ENCODE peak calls at places on chromosomes 3 and 15, in eight cellular contexts. One of them, this sample, is unnamed.

GRCh38 chr3:195543642-195544536 is 764 bp upstream of the PPP1R2 start:
- DNase-seq in AG08396: no peak
- DNase-seq in GM10248: no peak
- DNase-seq in HT1080: no peak
- DNase-seq in G401: peak
- DNase-seq in stimulated activated CD4-positive, alpha-beta T cell treated with anti-CD3 and anti-CD28 coated beads, Interleukin-12 subunit alpha, Interleukin-12 subunit beta, amount 100 ng/mL, for 48 hours: no peak
- DNase-seq in A549: no peak
- DNase-seq in HEK293T: no peak
- DNase-seq in this sample: no peak

GRCh38 chr15:76951161-76951714 is 19.7 kb downstream of the RCN2 start:
- DNase-seq in AG08396: no peak
- DNase-seq in GM10248: no peak
- DNase-seq in HT1080: no peak
- DNase-seq in G401: no peak
- DNase-seq in stimulated activated CD4-positive, alpha-beta T cell treated with anti-CD3 and anti-CD28 coated beads, Interleukin-12 subunit alpha, Interleukin-12 subunit beta, amount 100 ng/mL, for 48 hours: no peak
- DNase-seq in A549: no peak
- DNase-seq in HEK293T: no peak
- DNase-seq in this sample: no peak

GRCh38 chr3:125140817-125141595 is 71.5 kb downstream of the SLC12A8 start:
- DNase-seq in AG08396: no peak
- DNase-seq in GM10248: peak
- DNase-seq in HT1080: no peak
- DNase-seq in G401: no peak
- DNase-seq in stimulated activated CD4-positive, alpha-beta T cell treated with anti-CD3 and anti-CD28 coated beads, Interleukin-12 subunit alpha, Interleukin-12 subunit beta, amount 100 ng/mL, for 48 hours: no peak
- DNase-seq in A549: no peak
- DNase-seq in HEK293T: no peak
- DNase-seq in this sample: no peak

GRCh38 chr3:99484871-99485270 is 153.5 kb upstream of the COL8A1 start:
- DNase-seq in AG08396: no peak
- DNase-seq in GM10248: no peak
- DNase-seq in HT1080: peak
- DNase-seq in G401: no peak
- DNase-seq in stimulated activated CD4-positive, alpha-beta T cell treated with anti-CD3 and anti-CD28 coated beads, Interleukin-12 subunit alpha, Interleukin-12 subunit beta, amount 100 ng/mL, for 48 hours: no peak
- DNase-seq in A549: no peak
- DNase-seq in HEK293T: no peak
- DNase-seq in this sample: no peak

GRCh38 chr15:88450125-88450798 is 16.9 kb downstream of the MRPL46 start:
- DNase-seq in AG08396: peak
- DNase-seq in GM10248: peak
- DNase-seq in HT1080: peak
- DNase-seq in G401: peak
- DNase-seq in stimulated activated CD4-positive, alpha-beta T cell treated with anti-CD3 and anti-CD28 coated beads, Interleukin-12 subunit alpha, Interleukin-12 subunit beta, amount 100 ng/mL, for 48 hours: peak
- DNase-seq in A549: peak
- DNase-seq in HEK293T: peak
- DNase-seq in this sample: peak

GRCh38 chr15:57395292-57395691 is 19.0 kb downstream of the CGNL1 start:
- DNase-seq in AG08396: peak
- DNase-seq in GM10248: no peak
- DNase-seq in HT1080: peak
- DNase-seq in G401: no peak
- DNase-seq in stimulated activated CD4-positive, alpha-beta T cell treated with anti-CD3 and anti-CD28 coated beads, Interleukin-12 subunit alpha, Interleukin-12 subunit beta, amount 100 ng/mL, for 48 hours: no peak
- DNase-seq in A549: peak
- DNase-seq in HEK293T: no peak
- DNase-seq in this sample: no peak

GRCh38 chr3:176780766-176781165 is 416.5 kb downstream of the TBL1XR1 start:
- DNase-seq in AG08396: no peak
- DNase-seq in GM10248: no peak
- DNase-seq in HT1080: no peak
- DNase-seq in G401: no peak
- DNase-seq in stimulated activated CD4-positive, alpha-beta T cell treated with anti-CD3 and anti-CD28 coated beads, Interleukin-12 subunit alpha, Interleukin-12 subunit beta, amount 100 ng/mL, for 48 hours: no peak
- DNase-seq in A549: no peak
- DNase-seq in HEK293T: no peak
- DNase-seq in this sample: no peak

GRCh38 chr15:33789141-33789540 is 179.2 kb upstream of the CHRM5 start:
- DNase-seq in AG08396: peak
- DNase-seq in GM10248: no peak
- DNase-seq in HT1080: peak
- DNase-seq in G401: no peak
- DNase-seq in stimulated activated CD4-positive, alpha-beta T cell treated with anti-CD3 and anti-CD28 coated beads, Interleukin-12 subunit alpha, Interleukin-12 subunit beta, amount 100 ng/mL, for 48 hours: no peak
- DNase-seq in A549: no peak
- DNase-seq in HEK293T: peak
- DNase-seq in this sample: no peak

GRCh38 chr3:99938270-99938955 is 120.8 kb downstream of the CMSS1 start:
- DNase-seq in AG08396: no peak
- DNase-seq in GM10248: peak
- DNase-seq in HT1080: no peak
- DNase-seq in G401: no peak
- DNase-seq in stimulated activated CD4-positive, alpha-beta T cell treated with anti-CD3 and anti-CD28 coated beads, Interleukin-12 subunit alpha, Interleukin-12 subunit beta, amount 100 ng/mL, for 48 hours: no peak
- DNase-seq in A549: no peak
- DNase-seq in HEK293T: no peak
- DNase-seq in this sample: no peak

GRCh38 chr3:55541016-55541415 is 53.9 kb upstream of the WNT5A start:
- DNase-seq in AG08396: no peak
- DNase-seq in GM10248: no peak
- DNase-seq in HT1080: no peak
- DNase-seq in G401: no peak
- DNase-seq in stimulated activated CD4-positive, alpha-beta T cell treated with anti-CD3 and anti-CD28 coated beads, Interleukin-12 subunit alpha, Interleukin-12 subunit beta, amount 100 ng/mL, for 48 hours: no peak
- DNase-seq in A549: no peak
- DNase-seq in HEK293T: no peak
- DNase-seq in this sample: no peak

GRCh38 chr3:169578381-169578780 is 85.1 kb downstream of the MECOM start:
- DNase-seq in AG08396: no peak
- DNase-seq in GM10248: no peak
- DNase-seq in HT1080: no peak
- DNase-seq in G401: no peak
- DNase-seq in stimulated activated CD4-positive, alpha-beta T cell treated with anti-CD3 and anti-CD28 coated beads, Interleukin-12 subunit alpha, Interleukin-12 subunit beta, amount 100 ng/mL, for 48 hours: no peak
- DNase-seq in A549: no peak
- DNase-seq in HEK293T: no peak
- DNase-seq in this sample: no peak

GRCh38 chr15:86355798-86356197 is 276.1 kb downstream of the AGBL1 start:
- DNase-seq in AG08396: no peak
- DNase-seq in GM10248: no peak
- DNase-seq in HT1080: no peak
- DNase-seq in G401: no peak
- DNase-seq in stimulated activated CD4-positive, alpha-beta T cell treated with anti-CD3 and anti-CD28 coated beads, Interleukin-12 subunit alpha, Interleukin-12 subunit beta, amount 100 ng/mL, for 48 hours: no peak
- DNase-seq in A549: no peak
- DNase-seq in HEK293T: no peak
- DNase-seq in this sample: no peak

GRCh38 chr15:38842991-38843610 is 278.5 kb upstream of the RASGRP1 start:
- DNase-seq in AG08396: no peak
- DNase-seq in GM10248: no peak
- DNase-seq in HT1080: no peak
- DNase-seq in G401: peak
- DNase-seq in stimulated activated CD4-positive, alpha-beta T cell treated with anti-CD3 and anti-CD28 coated beads, Interleukin-12 subunit alpha, Interleukin-12 subunit beta, amount 100 ng/mL, for 48 hours: no peak
- DNase-seq in A549: no peak
- DNase-seq in HEK293T: no peak
- DNase-seq in this sample: no peak

GRCh38 chr15:67941643-67942315 is 101.9 kb upstream of the RNU6-1 start:
- DNase-seq in AG08396: no peak
- DNase-seq in GM10248: no peak
- DNase-seq in HT1080: peak
- DNase-seq in G401: no peak
- DNase-seq in stimulated activated CD4-positive, alpha-beta T cell treated with anti-CD3 and anti-CD28 coated beads, Interleukin-12 subunit alpha, Interleukin-12 subunit beta, amount 100 ng/mL, for 48 hours: no peak
- DNase-seq in A549: peak
- DNase-seq in HEK293T: no peak
- DNase-seq in this sample: no peak

GRCh38 chr3:133894334-133895207 is 1.1 kb downstream of the RAB6B start:
- DNase-seq in AG08396: peak
- DNase-seq in GM10248: no peak
- DNase-seq in HT1080: no peak
- DNase-seq in G401: peak
- DNase-seq in stimulated activated CD4-positive, alpha-beta T cell treated with anti-CD3 and anti-CD28 coated beads, Interleukin-12 subunit alpha, Interleukin-12 subunit beta, amount 100 ng/mL, for 48 hours: no peak
- DNase-seq in A549: no peak
- DNase-seq in HEK293T: no peak
- DNase-seq in this sample: no peak

GRCh38 chr3:143585720-143586456 is 262.4 kb downstream of the SLC9A9 start:
- DNase-seq in AG08396: no peak
- DNase-seq in GM10248: peak
- DNase-seq in HT1080: no peak
- DNase-seq in G401: peak
- DNase-seq in stimulated activated CD4-positive, alpha-beta T cell treated with anti-CD3 and anti-CD28 coated beads, Interleukin-12 subunit alpha, Interleukin-12 subunit beta, amount 100 ng/mL, for 48 hours: no peak
- DNase-seq in A549: no peak
- DNase-seq in HEK293T: no peak
- DNase-seq in this sample: peak

GRCh38 chr3:100548053-100548452 is 55.6 kb downstream of the TMEM45A start:
- DNase-seq in AG08396: no peak
- DNase-seq in GM10248: no peak
- DNase-seq in HT1080: no peak
- DNase-seq in G401: no peak
- DNase-seq in stimulated activated CD4-positive, alpha-beta T cell treated with anti-CD3 and anti-CD28 coated beads, Interleukin-12 subunit alpha, Interleukin-12 subunit beta, amount 100 ng/mL, for 48 hours: no peak
- DNase-seq in A549: no peak
- DNase-seq in HEK293T: no peak
- DNase-seq in this sample: no peak

GRCh38 chr3:126555795-126556636 is 2.7 kb downstream of the C3orf22 start:
- DNase-seq in AG08396: no peak
- DNase-seq in GM10248: no peak
- DNase-seq in HT1080: no peak
- DNase-seq in G401: no peak
- DNase-seq in stimulated activated CD4-positive, alpha-beta T cell treated with anti-CD3 and anti-CD28 coated beads, Interleukin-12 subunit alpha, Interleukin-12 subunit beta, amount 100 ng/mL, for 48 hours: no peak
- DNase-seq in A549: no peak
- DNase-seq in HEK293T: no peak
- DNase-seq in this sample: no peak

GRCh38 chr15:40088929-40089755 is 19.5 kb downstream of the BMF start:
- DNase-seq in AG08396: no peak
- DNase-seq in GM10248: no peak
- DNase-seq in HT1080: no peak
- DNase-seq in G401: no peak
- DNase-seq in stimulated activated CD4-positive, alpha-beta T cell treated with anti-CD3 and anti-CD28 coated beads, Interleukin-12 subunit alpha, Interleukin-12 subunit beta, amount 100 ng/mL, for 48 hours: no peak
- DNase-seq in A549: no peak
- DNase-seq in HEK293T: no peak
- DNase-seq in this sample: no peak

GRCh38 chr3:150998996-150999395 is 26.5 kb upstream of the CLRN1 start:
- DNase-seq in AG08396: no peak
- DNase-seq in GM10248: no peak
- DNase-seq in HT1080: no peak
- DNase-seq in G401: no peak
- DNase-seq in stimulated activated CD4-positive, alpha-beta T cell treated with anti-CD3 and anti-CD28 coated beads, Interleukin-12 subunit alpha, Interleukin-12 subunit beta, amount 100 ng/mL, for 48 hours: no peak
- DNase-seq in A549: no peak
- DNase-seq in HEK293T: no peak
- DNase-seq in this sample: no peak

GRCh38 chr3:45599424-45599886 is 4.9 kb downstream of the LIMD1 start:
- DNase-seq in AG08396: no peak
- DNase-seq in GM10248: no peak
- DNase-seq in HT1080: no peak
- DNase-seq in G401: no peak
- DNase-seq in stimulated activated CD4-positive, alpha-beta T cell treated with anti-CD3 and anti-CD28 coated beads, Interleukin-12 subunit alpha, Interleukin-12 subunit beta, amount 100 ng/mL, for 48 hours: no peak
- DNase-seq in A549: no peak
- DNase-seq in HEK293T: no peak
- DNase-seq in this sample: no peak

GRCh38 chr3:191320316-191320715 is 8.9 kb upstream of the CCDC50 start:
- DNase-seq in AG08396: no peak
- DNase-seq in GM10248: no peak
- DNase-seq in HT1080: no peak
- DNase-seq in G401: no peak
- DNase-seq in stimulated activated CD4-positive, alpha-beta T cell treated with anti-CD3 and anti-CD28 coated beads, Interleukin-12 subunit alpha, Interleukin-12 subunit beta, amount 100 ng/mL, for 48 hours: no peak
- DNase-seq in A549: no peak
- DNase-seq in HEK293T: no peak
- DNase-seq in this sample: no peak

GRCh38 chr3:22383285-22383684 is 632.3 kb upstream of the ZNF385D start:
- DNase-seq in AG08396: no peak
- DNase-seq in GM10248: no peak
- DNase-seq in HT1080: no peak
- DNase-seq in G401: no peak
- DNase-seq in stimulated activated CD4-positive, alpha-beta T cell treated with anti-CD3 and anti-CD28 coated beads, Interleukin-12 subunit alpha, Interleukin-12 subunit beta, amount 100 ng/mL, for 48 hours: no peak
- DNase-seq in A549: no peak
- DNase-seq in HEK293T: no peak
- DNase-seq in this sample: no peak

GRCh38 chr3:46892285-46893145 is 15.0 kb downstream of the PTH1R start:
- DNase-seq in AG08396: peak
- DNase-seq in GM10248: no peak
- DNase-seq in HT1080: peak
- DNase-seq in G401: peak
- DNase-seq in stimulated activated CD4-positive, alpha-beta T cell treated with anti-CD3 and anti-CD28 coated beads, Interleukin-12 subunit alpha, Interleukin-12 subunit beta, amount 100 ng/mL, for 48 hours: no peak
- DNase-seq in A549: peak
- DNase-seq in HEK293T: no peak
- DNase-seq in this sample: peak

GRCh38 chr3:38157562-38157961 is 7.8 kb upstream of the OXSR1 start:
- DNase-seq in AG08396: no peak
- DNase-seq in GM10248: no peak
- DNase-seq in HT1080: no peak
- DNase-seq in G401: peak
- DNase-seq in stimulated activated CD4-positive, alpha-beta T cell treated with anti-CD3 and anti-CD28 coated beads, Interleukin-12 subunit alpha, Interleukin-12 subunit beta, amount 100 ng/mL, for 48 hours: no peak
- DNase-seq in A549: no peak
- DNase-seq in HEK293T: no peak
- DNase-seq in this sample: no peak

GRCh38 chr3:89690649-89691048 is 583.2 kb downstream of the EPHA3 start:
- DNase-seq in AG08396: no peak
- DNase-seq in GM10248: no peak
- DNase-seq in HT1080: peak
- DNase-seq in G401: no peak
- DNase-seq in stimulated activated CD4-positive, alpha-beta T cell treated with anti-CD3 and anti-CD28 coated beads, Interleukin-12 subunit alpha, Interleukin-12 subunit beta, amount 100 ng/mL, for 48 hours: no peak
- DNase-seq in A549: no peak
- DNase-seq in HEK293T: no peak
- DNase-seq in this sample: no peak

GRCh38 chr3:169564883-169565282 is 98.6 kb downstream of the MECOM start:
- DNase-seq in AG08396: no peak
- DNase-seq in GM10248: no peak
- DNase-seq in HT1080: no peak
- DNase-seq in G401: no peak
- DNase-seq in stimulated activated CD4-positive, alpha-beta T cell treated with anti-CD3 and anti-CD28 coated beads, Interleukin-12 subunit alpha, Interleukin-12 subunit beta, amount 100 ng/mL, for 48 hours: no peak
- DNase-seq in A549: no peak
- DNase-seq in HEK293T: peak
- DNase-seq in this sample: no peak

GRCh38 chr3:62553811-62554210 is 180.5 kb upstream of the FEZF2 start:
- DNase-seq in AG08396: no peak
- DNase-seq in GM10248: no peak
- DNase-seq in HT1080: no peak
- DNase-seq in G401: no peak
- DNase-seq in stimulated activated CD4-positive, alpha-beta T cell treated with anti-CD3 and anti-CD28 coated beads, Interleukin-12 subunit alpha, Interleukin-12 subunit beta, amount 100 ng/mL, for 48 hours: no peak
- DNase-seq in A549: no peak
- DNase-seq in HEK293T: no peak
- DNase-seq in this sample: no peak

GRCh38 chr3:11643212-11644087 is at the start of gene VGLL4:
- DNase-seq in AG08396: peak
- DNase-seq in GM10248: peak
- DNase-seq in HT1080: peak
- DNase-seq in G401: peak
- DNase-seq in stimulated activated CD4-positive, alpha-beta T cell treated with anti-CD3 and anti-CD28 coated beads, Interleukin-12 subunit alpha, Interleukin-12 subunit beta, amount 100 ng/mL, for 48 hours: peak
- DNase-seq in A549: peak
- DNase-seq in HEK293T: peak
- DNase-seq in this sample: peak

GRCh38 chr3:72413228-72413627 is 435.0 kb downstream of the SHQ1 start:
- DNase-seq in AG08396: no peak
- DNase-seq in GM10248: no peak
- DNase-seq in HT1080: peak
- DNase-seq in G401: no peak
- DNase-seq in stimulated activated CD4-positive, alpha-beta T cell treated with anti-CD3 and anti-CD28 coated beads, Interleukin-12 subunit alpha, Interleukin-12 subunit beta, amount 100 ng/mL, for 48 hours: no peak
- DNase-seq in A549: no peak
- DNase-seq in HEK293T: no peak
- DNase-seq in this sample: no peak

GRCh38 chr3:29822051-29822450 is 541.2 kb downstream of the RBMS3 start:
- DNase-seq in AG08396: peak
- DNase-seq in GM10248: no peak
- DNase-seq in HT1080: peak
- DNase-seq in G401: no peak
- DNase-seq in stimulated activated CD4-positive, alpha-beta T cell treated with anti-CD3 and anti-CD28 coated beads, Interleukin-12 subunit alpha, Interleukin-12 subunit beta, amount 100 ng/mL, for 48 hours: no peak
- DNase-seq in A549: no peak
- DNase-seq in HEK293T: no peak
- DNase-seq in this sample: no peak

GRCh38 chr3:125357032-125357658 is 18.0 kb downstream of the ZNF148 start:
- DNase-seq in AG08396: peak
- DNase-seq in GM10248: peak
- DNase-seq in HT1080: no peak
- DNase-seq in G401: peak
- DNase-seq in stimulated activated CD4-positive, alpha-beta T cell treated with anti-CD3 and anti-CD28 coated beads, Interleukin-12 subunit alpha, Interleukin-12 subunit beta, amount 100 ng/mL, for 48 hours: peak
- DNase-seq in A549: peak
- DNase-seq in HEK293T: peak
- DNase-seq in this sample: peak

GRCh38 chr15:99053380-99054024 is 45.9 kb upstream of the PGPEP1L start:
- DNase-seq in AG08396: no peak
- DNase-seq in GM10248: no peak
- DNase-seq in HT1080: no peak
- DNase-seq in G401: no peak
- DNase-seq in stimulated activated CD4-positive, alpha-beta T cell treated with anti-CD3 and anti-CD28 coated beads, Interleukin-12 subunit alpha, Interleukin-12 subunit beta, amount 100 ng/mL, for 48 hours: no peak
- DNase-seq in A549: no peak
- DNase-seq in HEK293T: no peak
- DNase-seq in this sample: no peak

GRCh38 chr3:87136066-87136596 is 91.0 kb upstream of the CHMP2B start:
- DNase-seq in AG08396: no peak
- DNase-seq in GM10248: no peak
- DNase-seq in HT1080: no peak
- DNase-seq in G401: no peak
- DNase-seq in stimulated activated CD4-positive, alpha-beta T cell treated with anti-CD3 and anti-CD28 coated beads, Interleukin-12 subunit alpha, Interleukin-12 subunit beta, amount 100 ng/mL, for 48 hours: no peak
- DNase-seq in A549: no peak
- DNase-seq in HEK293T: no peak
- DNase-seq in this sample: no peak

This sample was measured in AML-193.